ENCODE peak calls at places on chromosomes 5 and 9, in five cellular contexts. P, V, S, Z and L are unnamed samples.

GRCh38 chr9:18228101-18228500 is 245.9 kb upstream of the ADAMTSL1 start:
- DNase-seq in P (no peak), V (no peak), S (no peak), Z (no peak), L (no peak)

GRCh38 chr5:177557796-177558195 is 3.4 kb upstream of the FAM193B start:
- DNase-seq in P (no peak), V (no peak), S (no peak), Z (no peak), L (no peak)

GRCh38 chr5:111242606-111243005 is 18.4 kb downstream of the CAMK4 start:
- DNase-seq in P (no peak), V (no peak), S (no peak), Z (no peak), L (no peak)

GRCh38 chr9:134678206-134678605 is 36.6 kb downstream of the COL5A1 start:
- DNase-seq in P (no peak), V (no peak), S (peak; percentile 8), Z (no peak), L (no peak)

GRCh38 chr5:95709967-95710650 is 21.0 kb upstream of the RHOBTB3 start:
- DNase-seq in P (no peak), V (peak; percentile 68), S (peak; percentile 40), Z (peak; percentile 59), L (no peak)

GRCh38 chr9:132507670-132508469 is 74.5 kb upstream of the BARHL1 start:
- DNase-seq in P (peak; percentile 72), V (peak; percentile 67), S (peak; percentile 45), Z (peak; percentile 62), L (peak; percentile 13)

GRCh38 chr5:179415291-179416060 is 70.2 kb upstream of the ADAMTS2 start:
- DNase-seq in P (no peak), V (no peak), S (no peak), Z (no peak), L (no peak)

GRCh38 chr9:77454668-77455067 is 193.5 kb downstream of the GNA14 start:
- DNase-seq in P (no peak), V (peak; percentile 75), S (no peak), Z (no peak), L (no peak)

GRCh38 chr9:133119461-133120342 is 1.3 kb downstream of the RALGDS start:
- DNase-seq in P (no peak), V (no peak), S (peak; percentile 59), Z (no peak), L (no peak)

GRCh38 chr5:126912607-126913006 is 117.8 kb downstream of the MARCHF3 start:
- DNase-seq in P (no peak), V (peak; percentile 77), S (no peak), Z (no peak), L (no peak)

GRCh38 chr9:27053369-27054057 is 48.0 kb upstream of the LRRC19 start:
- DNase-seq in P (no peak), V (peak; percentile 69), S (no peak), Z (no peak), L (no peak)

DNA sequence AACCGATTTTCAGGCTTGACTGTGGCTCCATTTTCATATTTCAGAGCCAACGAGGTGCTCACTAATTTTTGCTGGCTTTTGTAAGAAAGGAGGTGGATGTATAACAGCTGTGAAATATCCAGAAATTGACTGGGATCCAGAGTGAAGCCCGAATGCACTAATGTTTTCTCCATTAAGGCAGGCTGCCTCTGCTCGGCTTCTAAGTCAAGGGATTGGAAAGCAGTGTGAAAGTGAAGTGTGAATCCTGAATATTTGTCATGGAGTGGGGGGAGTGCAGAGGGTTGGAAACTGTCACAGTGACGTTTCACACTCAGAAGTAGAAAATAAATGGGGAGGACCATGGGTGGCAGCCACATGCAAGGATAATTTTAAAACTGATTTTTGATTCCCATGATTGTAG is 237.4 kb downstream of the GOLPH3 start:
- DNase-seq in P (no peak), V (no peak), S (no peak), Z (no peak), L (no peak)
- H3K4me3 ChIP-seq in P (no peak overlapping the region), V (no peak overlapping the region), S (no peak overlapping the region), Z (no peak overlapping the region), L (no peak overlapping the region)

GRCh38 chr9:79687131-79687447 is 115.3 kb downstream of the TLE4 start:
- DNase-seq in P (peak; percentile 48), V (no peak), S (no peak), Z (no peak), L (no peak)
- H3K4me3 ChIP-seq in P (no peak overlapping the region), V (no peak overlapping the region), S (no peak overlapping the region), Z (no peak overlapping the region), L (no peak overlapping the region)

GRCh38 chr5:181204561-181205401 is at the start of gene TRIM7:
- DNase-seq in P (no peak), V (peak; percentile 56), S (peak; percentile 79), Z (peak; percentile 40), L (no peak)

GRCh38 chr5:181205402-181205734 is 372 bp upstream of the TRIM7 start:
- DNase-seq in P (no peak), V (no peak), S (peak; percentile 74), Z (no peak), L (no peak)

GRCh38 chr5:181205735-181206401 is 872 bp upstream of the TRIM7 start:
- DNase-seq in P (peak; percentile 51), V (no peak), S (no peak), Z (no peak), L (no peak)

GRCh38 chr5:181203093-181203711 is 1.8 kb downstream of the TRIM7 start:
- DNase-seq in P (no peak), V (peak; percentile 72), S (no peak), Z (no peak), L (no peak)

DNA sequence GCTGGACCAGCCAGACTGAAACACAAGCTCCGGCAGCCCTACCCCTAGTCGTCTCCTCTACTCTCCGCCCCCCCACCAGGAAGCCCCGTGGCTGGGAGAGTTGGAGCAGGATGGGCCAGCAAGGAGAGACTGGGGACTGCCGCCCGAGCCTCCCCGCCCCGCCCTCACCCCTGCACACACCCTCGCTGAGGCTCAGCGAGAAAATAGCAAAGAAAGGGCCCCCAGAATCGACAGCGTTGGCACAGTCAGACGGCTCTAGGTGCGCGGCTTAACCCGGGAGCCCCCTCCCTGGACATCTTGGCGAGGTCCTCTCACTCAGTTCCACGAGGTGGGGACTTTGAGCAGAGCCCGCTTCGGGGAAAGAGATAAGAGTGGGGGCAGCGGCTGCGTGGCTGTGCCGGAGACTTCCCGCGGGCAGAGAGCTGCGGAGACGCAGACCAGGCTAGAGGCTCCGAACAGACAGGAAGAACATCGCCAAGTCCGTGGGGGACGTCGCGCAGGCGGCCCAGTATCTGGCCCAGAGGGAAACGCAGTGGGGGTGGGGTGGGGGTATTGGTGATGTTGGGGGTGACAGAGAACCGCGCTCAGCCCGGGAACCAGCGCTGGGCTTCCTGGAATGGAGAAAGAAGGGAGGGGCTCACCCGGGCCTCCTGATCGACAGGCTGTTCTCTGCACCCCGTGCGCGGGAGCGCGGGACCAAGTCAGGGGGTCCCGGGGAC is 995 bp downstream of the TRIM7 start:
- DNase-seq in P (no peak), V (no peak), S (no peak), Z (no peak), L (no peak)
- H3K4me3 ChIP-seq in P (peak overlapping the region; percentile 69), V (peak overlapping the region; percentile 67), S (peak overlapping the region; percentile 76), Z (peak overlapping the region; percentile 73), L (peak overlapping the region; percentile 60)

GRCh38 chr9:127448112-127448805 is 2.9 kb downstream of the RPL12 start:
- DNase-seq in P (no peak), V (peak; percentile 20), S (no peak), Z (no peak), L (no peak)
- H3K4me3 ChIP-seq in P (no peak overlapping the region), V (peak overlapping the region; percentile 88), S (peak overlapping the region; percentile 96), Z (no peak overlapping the region), L (peak overlapping the region; percentile 76)

DNA sequence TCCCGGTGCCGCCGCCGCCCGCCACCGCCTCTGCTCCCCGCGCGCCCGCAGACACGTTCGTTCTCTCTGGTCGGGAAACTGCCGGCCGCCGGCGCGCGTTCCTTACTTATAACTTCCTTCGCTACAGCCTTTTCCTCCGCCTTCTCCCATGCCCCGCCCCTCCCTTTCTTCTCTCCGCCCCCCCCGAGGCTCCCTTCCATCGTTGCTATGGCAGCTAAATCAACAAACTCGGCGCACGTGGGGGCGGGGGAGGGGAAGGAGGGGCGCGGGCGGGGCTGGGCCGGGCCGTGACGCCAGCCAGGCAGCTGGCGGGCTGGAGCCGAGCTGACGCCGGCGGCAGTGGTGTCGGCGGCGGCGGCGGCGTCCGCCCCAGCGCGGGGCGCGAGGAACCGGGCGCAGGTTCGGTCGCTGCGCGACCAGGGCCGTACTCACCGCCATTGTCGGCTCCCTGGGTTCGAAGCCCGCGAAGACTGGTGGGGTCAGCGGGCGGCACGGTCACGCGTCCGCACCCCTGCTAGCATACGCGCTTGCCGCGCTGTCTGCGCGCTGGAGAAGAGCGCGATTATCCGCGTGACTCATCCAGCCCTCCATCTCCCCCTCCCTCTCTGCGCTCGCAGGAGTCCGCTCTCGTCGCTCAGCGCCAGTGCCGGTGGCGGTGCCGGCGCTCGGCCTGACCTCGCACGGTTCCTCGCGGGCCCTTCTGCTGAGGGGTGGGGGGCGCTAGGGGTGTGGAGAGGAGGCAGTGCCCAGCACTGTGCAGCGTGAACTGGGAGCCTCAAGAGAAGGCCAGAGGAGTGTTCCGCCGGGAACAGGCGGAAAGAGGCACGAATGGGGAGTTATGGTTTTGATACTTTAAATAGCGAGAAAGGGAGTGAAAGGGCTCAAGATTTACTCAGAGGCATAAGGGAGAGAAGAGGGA is at the start of gene KLF4:
- DNase-seq in P (peak; percentile 64), V (peak; percentile 97), S (peak; percentile 90), Z (peak; percentile 94), L (peak; percentile 30)
- H3K4me3 ChIP-seq in P (no peak within 1 kb of the TSS), V (peak within 1 kb of the TSS; percentile 70), S (peak within 1 kb of the TSS; percentile 94), Z (peak within 1 kb of the TSS; percentile 78), L (peak within 1 kb of the TSS; percentile 45)

GRCh38 chr5:1973391-1974013 is 90.8 kb upstream of the IRX4 start:
- DNase-seq in P (no peak), V (no peak), S (no peak), Z (no peak), L (no peak)

GRCh38 chr5:1974081-1974480 is 91.4 kb upstream of the IRX4 start:
- DNase-seq in P (no peak), V (no peak), S (no peak), Z (no peak), L (no peak)

GRCh38 chr5:1975406-1975715 is 92.6 kb upstream of the IRX4 start:
- DNase-seq in P (no peak), V (no peak), S (no peak), Z (no peak), L (no peak)

GRCh38 chr5:1975898-1976765 is 93.4 kb upstream of the IRX4 start:
- DNase-seq in P (no peak), V (peak; percentile 10), S (no peak), Z (no peak), L (no peak)

DNA sequence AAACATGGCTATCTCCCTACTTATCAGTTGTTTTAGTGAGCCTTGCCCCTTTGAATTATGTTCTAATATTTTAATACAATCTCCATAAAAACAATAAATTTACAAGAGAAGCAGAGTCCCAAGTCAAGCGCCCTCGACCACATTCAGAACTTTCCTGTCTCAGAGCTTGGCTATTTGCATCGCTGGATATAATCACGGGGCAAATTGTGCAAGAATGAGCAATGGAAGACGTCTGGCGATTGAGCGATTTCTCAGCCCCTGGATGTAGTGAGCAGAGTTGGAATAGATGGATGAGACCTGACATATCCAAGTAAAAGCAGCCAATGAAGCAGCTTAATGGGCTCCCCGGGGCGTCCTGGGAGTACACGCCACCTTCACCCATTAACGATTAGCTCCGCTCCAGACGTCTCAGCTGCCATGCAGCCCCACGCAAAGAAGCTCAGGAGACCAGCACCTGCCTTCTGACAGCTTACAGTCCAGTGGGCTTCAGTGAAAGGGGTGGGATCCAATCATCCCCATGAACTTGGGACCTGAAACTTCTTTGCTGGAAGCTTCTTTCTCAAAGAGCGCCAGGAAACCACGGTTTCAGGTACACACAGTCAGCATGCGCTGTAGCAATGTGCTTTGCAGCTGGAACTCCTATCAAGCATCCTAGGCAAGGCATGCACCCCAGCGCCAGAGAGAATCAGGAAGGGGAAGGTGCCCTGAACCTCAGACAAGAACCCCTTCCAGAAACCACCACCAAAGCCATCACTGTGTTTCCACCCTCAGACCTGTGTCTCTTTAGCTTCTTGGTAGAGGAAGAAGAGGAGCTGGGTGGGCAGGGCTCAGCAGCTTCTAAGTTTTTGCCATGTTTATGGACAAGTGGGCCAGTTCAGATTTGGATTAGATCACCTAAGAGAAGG is 92.0 kb upstream of the IRX4 start:
- DNase-seq in P (no peak), V (no peak), S (no peak), Z (no peak), L (no peak)
- H3K4me3 ChIP-seq in P (no peak overlapping the region), V (no peak overlapping the region), S (no peak overlapping the region), Z (no peak overlapping the region), L (no peak overlapping the region)